ENCODE peak calls at places on chromosomes 12 and 14, in eight cellular contexts. R is GM23338; Q is astrocyte of the spinal cord; H is AG04450; E is CD8-positive, alpha-beta T cell; L is foreskin fibroblast; V is bronchial epithelial cell; D is MM.1S. T is an unnamed sample.

GRCh38 chr14:81435578-81436295 is 35.6 kb upstream of the STON2 start:
- DNase-seq in D (peak; percentile 21), L (peak; percentile 57), R (peak; percentile 79), E (no peak), Q (peak; percentile 24), V (peak; percentile 72), H (no peak), T (peak; percentile 42)

GRCh38 chr14:20469890-20470858 is 968 bp downstream of the PNP start:
- DNase-seq in E (no peak), H (no peak), D (peak; percentile 24), L (peak; percentile 70), Q (peak; percentile 28), V (peak; percentile 94), R (peak; percentile 48), T (peak; percentile 85)

GRCh38 chr12:31106101-31106803 is 32.6 kb downstream of the DDX11 start:
- DNase-seq in H (no peak), R (no peak), D (no peak), V (no peak), Q (no peak), L (no peak), E (no peak), T (no peak)

GRCh38 chr14:28761438-28762289 is 4.9 kb upstream of the FOXG1 start:
- DNase-seq in H (no peak), Q (peak; percentile 5), D (no peak), R (no peak), L (no peak), E (no peak), V (no peak), T (no peak)

GRCh38 chr12:131831021-131831571 is 2.9 kb downstream of the MMP17 start:
- DNase-seq in E (no peak), Q (peak; percentile 10), V (no peak), H (no peak), D (no peak), L (peak; percentile 66), R (no peak), T (peak; percentile 33)

GRCh38 chr14:64721391-64721791 is 17.2 kb downstream of the PLEKHG3 start:
- DNase-seq in D (no peak), L (peak; percentile 47), V (no peak), H (no peak), R (no peak), Q (peak; percentile 87), E (no peak), T (no peak)

GRCh38 chr14:73491256-73491976 is 683 bp downstream of the RIOX1 start:
- DNase-seq in E (peak; percentile 31), Q (peak; percentile 73), L (peak; percentile 82), H (peak; percentile 8), R (peak; percentile 68), V (peak; percentile 64), D (peak; percentile 18), T (peak; percentile 59)

GRCh38 chr12:38465020-38465419 is 148.4 kb downstream of the ALG10B start:
- DNase-seq in R (no peak), H (no peak), E (no peak), D (peak; percentile 90), L (no peak), Q (no peak), V (no peak), T (no peak)

GRCh38 chr14:74634481-74634880 is 22.4 kb upstream of the LTBP2 start:
- DNase-seq in E (no peak), V (no peak), D (no peak), L (peak; percentile 70), Q (no peak), H (no peak), R (no peak), T (no peak)

DNA sequence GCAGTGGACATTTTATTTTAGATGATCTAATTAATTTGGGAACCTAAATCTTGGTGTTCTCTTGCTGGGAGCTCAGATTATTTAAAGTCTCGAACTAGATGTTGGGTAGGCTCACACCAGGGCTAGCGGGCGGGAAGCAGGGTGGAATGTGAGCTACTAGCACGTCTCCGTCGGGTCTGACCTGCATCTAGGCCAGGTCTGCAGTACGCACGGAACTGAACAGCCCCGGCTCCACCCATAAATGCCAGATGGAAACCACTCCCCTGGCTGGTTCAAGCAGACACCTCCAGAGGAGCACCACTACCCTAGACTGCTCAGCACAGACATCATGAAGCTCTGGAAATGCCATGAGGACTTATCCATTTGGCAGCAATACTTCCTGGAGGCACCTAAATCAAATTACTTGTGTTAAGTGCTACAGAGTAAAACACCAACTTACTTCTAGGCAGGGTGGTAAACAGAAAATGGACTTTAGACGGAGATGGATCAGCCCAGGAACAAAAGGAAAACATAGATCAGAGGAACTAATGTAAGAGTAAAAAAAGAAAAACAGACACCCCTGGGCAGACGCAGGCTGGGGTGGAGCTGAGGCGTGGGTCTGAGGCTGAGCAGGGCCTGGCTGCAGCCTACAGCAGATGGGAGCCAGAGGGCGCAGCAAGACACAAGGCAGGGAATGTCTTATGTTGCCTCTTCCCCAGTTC is 10.2 kb downstream of the ZNF605 start:
- DNase-seq in L (no peak), E (no peak), V (no peak), H (no peak), D (no peak), R (no peak), Q (no peak), T (no peak)
- TF ChIP-seq CTCF in L (no peak), E (no peak), V (no peak), H (no peak), D (no peak), R (no peak), Q (no peak), T (no peak)

GRCh38 chr14:92586001-92586947 is 72.7 kb downstream of the RIN3 start:
- DNase-seq in H (peak; percentile 85), D (peak; percentile 45), R (no peak), Q (peak; percentile 98), E (no peak), L (peak; percentile 78), V (no peak), T (peak; percentile 8)

GRCh38 chr14:92586966-92587365 is 73.4 kb downstream of the RIN3 start:
- DNase-seq in D (no peak), H (no peak), E (no peak), V (no peak), Q (no peak), R (no peak), L (no peak), T (no peak)

GRCh38 chr14:92590941-92591340 is 77.4 kb downstream of the RIN3 start:
- DNase-seq in V (no peak), H (no peak), D (no peak), Q (no peak), R (no peak), L (no peak), E (no peak), T (no peak)

GRCh38 chr14:92591346-92591745 is 77.8 kb downstream of the RIN3 start:
- DNase-seq in Q (no peak), E (no peak), H (no peak), D (no peak), V (no peak), R (no peak), L (no peak), T (no peak)

DNA sequence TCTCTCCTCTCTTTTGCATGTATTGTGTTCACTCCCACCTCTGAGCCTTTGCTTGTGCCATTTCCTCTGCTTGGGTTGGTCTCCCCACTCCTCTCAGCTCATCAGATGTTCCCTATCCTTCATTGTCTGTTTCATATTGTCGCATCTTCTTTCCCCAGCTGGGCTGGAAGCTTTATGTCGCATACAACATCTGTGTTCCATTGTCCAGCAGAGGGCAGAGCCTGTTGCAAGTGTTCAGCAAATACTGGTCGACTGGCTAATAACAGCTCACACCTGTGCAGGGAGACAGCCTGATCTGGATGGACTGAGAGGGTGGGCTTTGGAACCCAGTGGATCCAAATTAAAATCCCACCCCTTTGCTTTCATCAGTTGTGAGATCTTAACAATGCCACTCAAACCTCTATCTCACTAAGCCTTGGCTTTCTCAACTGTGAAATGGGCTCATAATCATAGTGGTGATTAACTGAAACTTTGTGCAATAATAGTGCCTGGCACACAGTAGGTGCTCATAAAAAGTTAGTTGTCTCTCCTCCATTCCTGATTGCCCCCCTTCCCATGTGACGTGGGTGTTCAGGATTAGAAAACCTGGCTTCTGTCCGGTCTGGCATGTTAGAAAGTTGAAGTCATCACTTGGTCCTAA is 75.8 kb downstream of the RIN3 start:
- DNase-seq in L (peak; percentile 67), H (no peak), R (peak; percentile 42), V (peak; percentile 29), E (no peak), Q (no peak), D (peak; percentile 29), T (peak; percentile 58)
- TF ChIP-seq CTCF in L (peak; percentile 56), H (peak; percentile 60), R (peak; percentile 54), V (peak; percentile 51), E (no peak), Q (peak; percentile 59), D (peak; percentile 53), T (peak; percentile 43)

DNA sequence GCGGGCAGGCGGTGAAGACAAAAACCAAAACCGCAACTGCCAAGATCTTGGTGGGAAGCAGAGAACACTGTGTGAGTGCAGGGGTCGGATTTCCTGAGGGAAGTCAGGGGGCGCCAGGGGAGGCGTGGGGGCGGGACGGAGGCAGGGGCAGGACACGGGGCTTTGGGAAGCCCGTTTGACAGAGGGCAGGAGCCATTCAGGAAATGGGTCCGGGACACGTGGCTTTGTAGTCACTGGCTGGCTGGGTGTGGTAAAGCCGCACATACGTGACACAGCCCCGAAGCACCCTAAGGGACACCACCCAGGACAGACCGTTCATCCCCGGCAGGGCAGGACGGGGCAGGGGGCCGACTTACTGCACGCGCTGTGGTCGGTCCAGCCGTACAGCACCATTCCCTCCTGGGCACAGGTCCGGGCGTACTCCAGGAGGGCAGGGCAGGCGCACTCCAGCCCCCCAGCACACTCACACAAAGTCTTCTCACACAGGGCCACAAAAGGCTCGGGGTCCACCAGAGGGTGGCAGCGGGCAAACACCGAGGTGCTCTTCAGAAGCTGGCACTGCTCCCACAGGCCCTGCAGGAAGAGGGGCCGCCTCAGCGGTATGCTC is 49.4 kb downstream of the VWF start:
- DNase-seq in H (no peak), Q (no peak), V (no peak), L (no peak), E (no peak), D (peak; percentile 20), R (peak; percentile 52), T (no peak)
- TF ChIP-seq CTCF in H (no peak), Q (no peak), V (no peak), L (no peak), E (no peak), D (no peak), R (no peak), T (no peak)

GRCh38 chr12:59374783-59375182 is 221.0 kb upstream of the SLC16A7 start:
- DNase-seq in Q (no peak), H (no peak), E (no peak), L (no peak), D (no peak), V (no peak), R (no peak), T (no peak)

GRCh38 chr12:59370933-59371332 is 224.9 kb upstream of the SLC16A7 start:
- DNase-seq in Q (no peak), L (no peak), H (no peak), D (no peak), E (no peak), V (peak; percentile 26), R (no peak), T (no peak)

GRCh38 chr12:59375633-59376032 is 220.2 kb upstream of the SLC16A7 start:
- DNase-seq in V (no peak), H (no peak), Q (no peak), L (no peak), D (no peak), R (no peak), E (no peak), T (peak; percentile 8)

DNA sequence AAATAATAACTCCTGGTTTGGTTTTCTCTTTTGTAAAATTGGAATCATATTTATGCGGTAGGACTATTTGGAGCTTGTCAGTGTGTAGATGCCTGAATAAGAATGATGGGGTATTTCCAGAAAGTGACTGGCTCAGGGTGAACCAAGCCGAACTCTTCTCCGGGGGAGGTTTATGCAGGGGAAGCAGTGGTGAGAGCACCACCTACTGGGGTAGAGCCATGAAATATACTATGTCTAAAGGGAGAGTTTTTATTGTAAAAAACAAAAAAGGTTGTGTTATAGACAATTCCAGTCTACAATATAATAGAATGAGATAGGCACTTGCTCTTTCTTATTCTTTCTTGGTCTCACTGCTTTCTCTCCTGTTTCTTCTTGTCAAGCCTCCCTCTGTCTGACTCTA is 222.9 kb upstream of the SLC16A7 start:
- DNase-seq in D (no peak), Q (peak; percentile 6), R (peak; percentile 79), H (peak; percentile 1), L (peak; percentile 35), E (no peak), V (peak; percentile 28), T (peak; percentile 34)
- TF ChIP-seq CTCF in D (peak; percentile 17), Q (peak; percentile 22), R (peak; percentile 70), H (peak; percentile 58), L (peak; percentile 43), E (no peak), V (peak; percentile 26), T (peak; percentile 11)